ENCODE peak calls at places on chromosome 17, in nine cellular contexts. One of them, this sample, is unnamed.

GRCh38 chr17:17681744-17682292 is 560 bp downstream of the RAI1 start:
- DNase-seq in ascending aorta: no peak
- DNase-seq in PC-9: peak; percentile 22
- DNase-seq in body of pancreas: no peak
- DNase-seq in sigmoid colon: peak; percentile 80
- DNase-seq in tibial artery: no peak
- DNase-seq in IMR-90: no peak
- DNase-seq in left ventricle myocardium inferior: peak; percentile 49
- DNase-seq in breast epithelium: no peak
- DNase-seq in this sample: no peak

GRCh38 chr17:41284546-41284945 is 9.0 kb downstream of the KRTAP9-7 start:
- DNase-seq in sigmoid colon: no peak
- DNase-seq in tibial artery: no peak
- DNase-seq in PC-9: no peak
- DNase-seq in IMR-90: no peak
- DNase-seq in ascending aorta: no peak
- DNase-seq in body of pancreas: no peak
- DNase-seq in breast epithelium: no peak
- DNase-seq in left ventricle myocardium inferior: no peak
- DNase-seq in this sample: peak; percentile 28

GRCh38 chr17:68592004-68592403 is 9.2 kb downstream of the FAM20A start:
- DNase-seq in left ventricle myocardium inferior: no peak
- DNase-seq in body of pancreas: no peak
- DNase-seq in IMR-90: no peak
- DNase-seq in sigmoid colon: no peak
- DNase-seq in tibial artery: no peak
- DNase-seq in ascending aorta: no peak
- DNase-seq in breast epithelium: no peak
- DNase-seq in PC-9: no peak
- DNase-seq in this sample: no peak

GRCh38 chr17:3575506-3575905 is 17.9 kb upstream of the TRPV3 start:
- DNase-seq in sigmoid colon: no peak
- DNase-seq in breast epithelium: no peak
- DNase-seq in PC-9: no peak
- DNase-seq in tibial artery: no peak
- DNase-seq in ascending aorta: no peak
- DNase-seq in body of pancreas: no peak
- DNase-seq in left ventricle myocardium inferior: no peak
- DNase-seq in IMR-90: peak; percentile 76
- DNase-seq in this sample: peak; percentile 96

GRCh38 chr17:41620583-41621434 is 3.6 kb downstream of the KRT17 start:
- DNase-seq in left ventricle myocardium inferior: no peak
- DNase-seq in PC-9: no peak
- DNase-seq in sigmoid colon: peak; percentile 47
- DNase-seq in IMR-90: no peak
- DNase-seq in tibial artery: no peak
- DNase-seq in body of pancreas: no peak
- DNase-seq in breast epithelium: peak; percentile 44
- DNase-seq in ascending aorta: no peak
- DNase-seq in this sample: peak; percentile 91

GRCh38 chr17:78933025-78933958 is 8.1 kb upstream of the TIMP2 start:
- DNase-seq in body of pancreas: peak; percentile 61
- DNase-seq in PC-9: peak; percentile 72
- DNase-seq in sigmoid colon: peak; percentile 88
- DNase-seq in breast epithelium: no peak
- DNase-seq in ascending aorta: peak; percentile 65
- DNase-seq in IMR-90: peak; percentile 99
- DNase-seq in left ventricle myocardium inferior: peak; percentile 43
- DNase-seq in tibial artery: peak; percentile 92
- DNase-seq in this sample: peak; percentile 92

GRCh38 chr17:39867891-39868553 is at the start of gene ZPBP2:
- DNase-seq in PC-9: no peak
- DNase-seq in sigmoid colon: no peak
- DNase-seq in tibial artery: no peak
- DNase-seq in ascending aorta: no peak
- DNase-seq in left ventricle myocardium inferior: no peak
- DNase-seq in body of pancreas: no peak
- DNase-seq in breast epithelium: no peak
- DNase-seq in IMR-90: no peak
- DNase-seq in this sample: no peak

GRCh38 chr17:50363217-50364060 is 9.5 kb downstream of the MRPL27 start:
- DNase-seq in ascending aorta: no peak
- DNase-seq in IMR-90: peak; percentile 35
- DNase-seq in sigmoid colon: peak; percentile 56
- DNase-seq in tibial artery: peak; percentile 60
- DNase-seq in breast epithelium: no peak
- DNase-seq in body of pancreas: no peak
- DNase-seq in left ventricle myocardium inferior: no peak
- DNase-seq in PC-9: no peak
- DNase-seq in this sample: no peak

GRCh38 chr17:53033297-53033696 is 789.4 kb upstream of the KIF2B start:
- DNase-seq in ascending aorta: no peak
- DNase-seq in left ventricle myocardium inferior: no peak
- DNase-seq in body of pancreas: no peak
- DNase-seq in PC-9: no peak
- DNase-seq in breast epithelium: no peak
- DNase-seq in tibial artery: no peak
- DNase-seq in IMR-90: no peak
- DNase-seq in sigmoid colon: no peak
- DNase-seq in this sample: no peak

GRCh38 chr17:29504711-29505110 is 62.1 kb downstream of the ABHD15 start:
- DNase-seq in breast epithelium: no peak
- DNase-seq in IMR-90: peak; percentile 12
- DNase-seq in PC-9: no peak
- DNase-seq in sigmoid colon: no peak
- DNase-seq in tibial artery: no peak
- DNase-seq in ascending aorta: no peak
- DNase-seq in body of pancreas: no peak
- DNase-seq in left ventricle myocardium inferior: no peak
- DNase-seq in this sample: peak; percentile 7

GRCh38 chr17:8250101-8250500 is 1.0 kb downstream of the PFAS start:
- DNase-seq in left ventricle myocardium inferior: no peak
- DNase-seq in ascending aorta: no peak
- DNase-seq in tibial artery: no peak
- DNase-seq in body of pancreas: no peak
- DNase-seq in IMR-90: no peak
- DNase-seq in PC-9: no peak
- DNase-seq in breast epithelium: no peak
- DNase-seq in sigmoid colon: no peak
- DNase-seq in this sample: no peak

GRCh38 chr17:38619937-38620550 is 14.3 kb upstream of the SRCIN1 start:
- DNase-seq in IMR-90: no peak
- DNase-seq in tibial artery: peak; percentile 34
- DNase-seq in body of pancreas: no peak
- DNase-seq in ascending aorta: no peak
- DNase-seq in sigmoid colon: peak; percentile 25
- DNase-seq in PC-9: no peak
- DNase-seq in breast epithelium: no peak
- DNase-seq in left ventricle myocardium inferior: no peak
- DNase-seq in this sample: no peak

DNA sequence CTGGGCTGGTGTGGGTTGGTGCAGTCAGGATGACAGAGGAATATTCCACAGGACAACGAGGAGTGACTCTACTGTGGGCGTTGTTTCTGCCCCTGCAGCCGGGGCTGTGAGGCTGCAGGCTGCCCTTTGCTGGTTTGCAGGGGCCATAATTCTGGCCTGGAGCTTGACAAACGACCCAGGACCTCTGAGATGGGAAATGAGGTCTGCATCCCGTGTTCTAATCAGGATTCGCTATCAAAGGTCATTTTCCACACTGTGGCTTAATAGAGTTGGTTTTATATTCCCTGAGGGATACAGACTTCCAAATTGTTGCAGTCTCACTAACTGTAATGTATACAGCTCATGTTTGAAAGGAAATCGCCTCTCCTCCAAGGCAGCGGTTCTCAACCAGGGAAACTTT is 180.9 kb downstream of the RPTOR start:
- DNase-seq in tibial artery: no peak
- DNase-seq in ascending aorta: no peak
- DNase-seq in IMR-90: no peak
- DNase-seq in PC-9: no peak
- DNase-seq in sigmoid colon: no peak
- DNase-seq in body of pancreas: no peak
- DNase-seq in breast epithelium: no peak
- DNase-seq in left ventricle myocardium inferior: no peak
- DNase-seq in this sample: no peak
- TF ChIP-seq CTCF in tibial artery: no peak
- TF ChIP-seq CTCF in ascending aorta: no peak
- TF ChIP-seq CTCF in IMR-90: no peak
- TF ChIP-seq CTCF in PC-9: no peak
- TF ChIP-seq CTCF in sigmoid colon: no peak
- TF ChIP-seq CTCF in body of pancreas: no peak
- TF ChIP-seq CTCF in breast epithelium: no peak
- TF ChIP-seq CTCF in left ventricle myocardium inferior: no peak
- TF ChIP-seq CTCF in this sample: no peak

DNA sequence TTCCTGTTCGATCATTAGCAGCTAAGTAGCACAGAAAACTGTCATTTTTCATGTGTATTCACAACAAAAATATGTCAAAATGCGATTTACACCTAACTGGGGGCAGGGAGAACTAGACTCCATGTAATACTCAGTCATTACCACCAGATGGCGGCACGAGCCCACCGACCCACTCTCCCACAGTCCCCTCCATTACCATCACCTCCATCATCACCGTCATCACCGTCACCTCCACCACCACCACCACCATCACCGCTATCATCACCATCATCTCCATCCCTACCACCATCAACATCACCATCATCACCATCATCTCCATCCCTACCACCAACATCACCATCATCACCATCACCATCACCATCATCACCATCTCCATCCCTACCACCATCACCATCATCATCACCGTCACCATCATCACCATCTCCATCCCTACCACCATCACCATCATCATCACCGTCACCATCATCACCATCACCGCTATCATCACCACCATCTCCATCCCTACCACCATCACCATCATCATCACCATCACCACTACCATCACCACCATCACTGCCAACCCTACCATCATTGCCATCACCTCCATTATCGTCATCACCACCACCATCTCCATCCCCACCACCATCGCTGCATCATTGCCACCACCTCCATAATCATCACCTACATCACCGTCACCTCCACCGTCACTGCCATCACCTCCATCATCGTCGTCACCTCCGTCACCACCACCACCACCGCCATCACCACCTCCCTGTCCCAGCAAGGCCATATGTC is 14.4 kb downstream of the NDUFAF8 start:
- DNase-seq in body of pancreas: peak; percentile 46
- DNase-seq in ascending aorta: no peak
- DNase-seq in left ventricle myocardium inferior: no peak
- DNase-seq in IMR-90: peak; percentile 31
- DNase-seq in tibial artery: no peak
- DNase-seq in sigmoid colon: no peak
- DNase-seq in breast epithelium: no peak
- DNase-seq in PC-9: peak; percentile 51
- DNase-seq in this sample: peak; percentile 12
- H3K4me3 ChIP-seq in body of pancreas: no peak overlapping the region
- H3K4me3 ChIP-seq in ascending aorta: no peak overlapping the region
- H3K4me3 ChIP-seq in left ventricle myocardium inferior: no peak overlapping the region
- H3K4me3 ChIP-seq in IMR-90: no peak overlapping the region
- H3K4me3 ChIP-seq in tibial artery: no peak overlapping the region
- H3K4me3 ChIP-seq in sigmoid colon: no peak overlapping the region
- H3K4me3 ChIP-seq in breast epithelium: no peak overlapping the region
- H3K4me3 ChIP-seq in PC-9: no peak overlapping the region
- H3K4me3 ChIP-seq in this sample: no peak overlapping the region

GRCh38 chr17:49121696-49122292 is 10.8 kb upstream of the B4GALNT2 start:
- DNase-seq in ascending aorta: no peak
- DNase-seq in sigmoid colon: no peak
- DNase-seq in left ventricle myocardium inferior: no peak
- DNase-seq in IMR-90: no peak
- DNase-seq in body of pancreas: no peak
- DNase-seq in breast epithelium: no peak
- DNase-seq in tibial artery: no peak
- DNase-seq in PC-9: no peak
- DNase-seq in this sample: no peak

GRCh38 chr17:49120166-49120565 is 12.4 kb upstream of the B4GALNT2 start:
- DNase-seq in ascending aorta: no peak
- DNase-seq in left ventricle myocardium inferior: no peak
- DNase-seq in tibial artery: no peak
- DNase-seq in body of pancreas: no peak
- DNase-seq in sigmoid colon: no peak
- DNase-seq in PC-9: no peak
- DNase-seq in IMR-90: no peak
- DNase-seq in breast epithelium: no peak
- DNase-seq in this sample: no peak

GRCh38 chr17:49114703-49115102 is 17.9 kb upstream of the B4GALNT2 start:
- DNase-seq in sigmoid colon: no peak
- DNase-seq in tibial artery: no peak
- DNase-seq in IMR-90: no peak
- DNase-seq in PC-9: no peak
- DNase-seq in breast epithelium: no peak
- DNase-seq in ascending aorta: no peak
- DNase-seq in left ventricle myocardium inferior: no peak
- DNase-seq in body of pancreas: no peak
- DNase-seq in this sample: peak; percentile 65

GRCh38 chr17:49112936-49113335 is 19.6 kb upstream of the B4GALNT2 start:
- DNase-seq in tibial artery: no peak
- DNase-seq in sigmoid colon: no peak
- DNase-seq in body of pancreas: no peak
- DNase-seq in ascending aorta: no peak
- DNase-seq in breast epithelium: no peak
- DNase-seq in PC-9: no peak
- DNase-seq in left ventricle myocardium inferior: no peak
- DNase-seq in IMR-90: no peak
- DNase-seq in this sample: no peak

DNA sequence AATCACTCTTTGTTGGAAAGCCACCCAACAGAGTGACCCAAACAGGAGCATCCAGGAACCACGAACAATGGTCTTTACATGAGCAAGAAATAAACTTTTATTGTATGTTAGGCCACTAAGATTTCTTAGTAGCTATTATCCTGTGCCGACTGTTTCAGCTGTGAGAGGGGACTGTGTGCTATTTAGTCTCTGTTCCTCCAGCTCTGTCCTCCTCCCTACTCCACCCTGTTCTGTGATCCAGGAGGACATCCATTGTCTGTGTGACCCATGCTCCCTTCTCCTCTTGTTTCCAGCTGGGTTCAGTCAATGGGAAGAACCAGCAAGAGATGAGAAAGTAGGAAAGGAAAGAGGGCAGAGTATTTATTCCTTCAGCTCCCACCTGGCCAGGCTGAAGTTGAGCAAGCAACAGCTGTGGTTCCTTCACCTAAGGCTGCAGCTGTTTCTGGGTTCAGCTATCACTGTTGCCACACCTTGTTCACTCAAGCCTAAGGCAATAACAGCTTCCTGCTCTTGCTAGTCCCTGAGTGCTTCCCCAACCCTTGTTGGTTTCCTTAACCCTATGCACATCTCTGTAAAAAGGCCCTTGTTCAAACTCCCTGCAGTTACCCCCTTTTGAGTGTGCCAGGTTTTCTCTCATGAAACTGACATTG is 14.9 kb upstream of the B4GALNT2 start:
- DNase-seq in sigmoid colon: no peak
- DNase-seq in left ventricle myocardium inferior: no peak
- DNase-seq in breast epithelium: no peak
- DNase-seq in PC-9: peak; percentile 28
- DNase-seq in tibial artery: no peak
- DNase-seq in body of pancreas: no peak
- DNase-seq in IMR-90: no peak
- DNase-seq in ascending aorta: no peak
- DNase-seq in this sample: peak; percentile 78
- H3K27me3 ChIP-seq in sigmoid colon: peaks cover 7% of the 10 kb centered on the region
- H3K27me3 ChIP-seq in left ventricle myocardium inferior: peaks cover 84% of the 10 kb centered on the region
- H3K27me3 ChIP-seq in breast epithelium: no peaks in the 10 kb centered on the region
- H3K27me3 ChIP-seq in PC-9: no peaks in the 10 kb centered on the region
- H3K27me3 ChIP-seq in tibial artery: no peaks in the 10 kb centered on the region
- H3K27me3 ChIP-seq in body of pancreas: no peaks in the 10 kb centered on the region
- H3K27me3 ChIP-seq in IMR-90: peaks cover 18% of the 10 kb centered on the region
- H3K27me3 ChIP-seq in ascending aorta: no peaks in the 10 kb centered on the region
- H3K27me3 ChIP-seq in this sample: no peaks in the 10 kb centered on the region

GRCh38 chr17:57906910-57907309 is 48.3 kb downstream of the CUEDC1 start:
- DNase-seq in ascending aorta: no peak
- DNase-seq in breast epithelium: no peak
- DNase-seq in tibial artery: no peak
- DNase-seq in PC-9: no peak
- DNase-seq in left ventricle myocardium inferior: no peak
- DNase-seq in IMR-90: no peak
- DNase-seq in body of pancreas: no peak
- DNase-seq in sigmoid colon: no peak
- DNase-seq in this sample: no peak
- TF ChIP-seq CTCF in ascending aorta: no peak
- TF ChIP-seq CTCF in breast epithelium: no peak
- TF ChIP-seq CTCF in tibial artery: no peak
- TF ChIP-seq CTCF in PC-9: no peak
- TF ChIP-seq CTCF in left ventricle myocardium inferior: peak; percentile 12
- TF ChIP-seq CTCF in IMR-90: peak; percentile 36
- TF ChIP-seq CTCF in body of pancreas: no peak
- TF ChIP-seq CTCF in sigmoid colon: peak; percentile 13
- TF ChIP-seq CTCF in this sample: no peak

This sample was measured in bronchial epithelial cell.